ENCODE peak calls at places on chromosomes 7 and 10, in six cellular contexts. F is body of pancreas, L is heart left ventricle, W is left lung, C is fibroblast of lung, Y is PC-3. Q is an unnamed sample.

GRCh38 chr7:121620953-121621606 is 225.0 kb upstream of the FAM3C start:
- DNase-seq in F (no peak), L (no peak), W (no peak), C (no peak), Y (no peak), Q (no peak)

GRCh38 chr10:94108200-94108599 is 114.5 kb downstream of the PLCE1 start:
- DNase-seq in F (no peak), L (no peak), W (no peak), C (peak; percentile 71), Y (peak; percentile 63), Q (no peak)

GRCh38 chr10:118800920-118801319 is 46.1 kb upstream of the CACUL1 start:
- DNase-seq in F (peak; percentile 55), L (peak; percentile 23), W (no peak), C (peak; percentile 10), Y (peak; percentile 41), Q (peak; percentile 55)

GRCh38 chr7:29626730-29627129 is 63.1 kb downstream of the PRR15 start:
- DNase-seq in F (no peak), L (no peak), W (no peak), C (no peak), Y (no peak), Q (no peak)

GRCh38 chr10:80518143-80518806 is 19.4 kb upstream of the SH2D4B start:
- DNase-seq in F (no peak), L (no peak), W (no peak), C (no peak), Y (no peak), Q (no peak)

GRCh38 chr7:114789161-114789560 is 132.7 kb upstream of the MDFIC start:
- DNase-seq in F (no peak), L (no peak), W (no peak), C (peak; percentile 29), Y (peak; percentile 60), Q (no peak)

GRCh38 chr7:139745330-139746143 is 32.3 kb downstream of the HIPK2 start:
- DNase-seq in F (no peak), L (peak; percentile 44), W (no peak), C (peak; percentile 61), Y (no peak), Q (no peak)

GRCh38 chr10:50809596-50809995 is 69.9 kb downstream of the ASAH2B start:
- DNase-seq in F (no peak), L (no peak), W (no peak), C (no peak), Y (peak; percentile 50), Q (no peak)

GRCh38 chr10:13390604-13391522 is 42.8 kb upstream of the SEPHS1 start:
- DNase-seq in F (no peak), L (peak; percentile 23), W (no peak), C (no peak), Y (no peak), Q (peak; percentile 28)

GRCh38 chr10:118107040-118107439 is 60.3 kb upstream of the RAB11FIP2 start:
- DNase-seq in F (no peak), L (no peak), W (no peak), C (no peak), Y (no peak), Q (no peak)

GRCh38 chr7:80230327-80230726 is 95.7 kb downstream of the GNAI1 start:
- DNase-seq in F (no peak), L (no peak), W (no peak), C (no peak), Y (peak; percentile 3), Q (no peak)

GRCh38 chr7:1709281-1709680 is 39.2 kb downstream of the ELFN1 start:
- DNase-seq in F (no peak), L (no peak), W (peak; percentile 28), C (no peak), Y (no peak), Q (no peak)

GRCh38 chr10:1411451-1411850 is 325.9 kb downstream of the ADARB2 start:
- DNase-seq in F (no peak), L (no peak), W (no peak), C (no peak), Y (no peak), Q (peak; percentile 52)

GRCh38 chr10:28508304-28508925 is 24.5 kb upstream of the WAC start:
- DNase-seq in F (no peak), L (no peak), W (no peak), C (no peak), Y (no peak), Q (no peak)

GRCh38 chr10:11856089-11856488 is 32.9 kb downstream of the PROSER2 start:
- DNase-seq in F (no peak), L (no peak), W (no peak), C (no peak), Y (no peak), Q (no peak)

GRCh38 chr7:28830831-28831230 is 127.3 kb downstream of the TRIL start:
- DNase-seq in F (no peak), L (no peak), W (no peak), C (no peak), Y (no peak), Q (no peak)

GRCh38 chr10:18179901-18180300 is 39.7 kb downstream of the CACNB2 start:
- DNase-seq in F (peak; percentile 57), L (peak; percentile 40), W (no peak), C (peak; percentile 90), Y (peak; percentile 8), Q (peak; percentile 73)

GRCh38 chr10:4459531-4459930 is 366.5 kb upstream of the AKR1E2 start:
- DNase-seq in F (no peak), L (no peak), W (no peak), C (peak; percentile 14), Y (no peak), Q (no peak)

GRCh38 chr7:135743907-135744789 is 4.5 kb downstream of the FAM180A start:
- DNase-seq in F (no peak), L (no peak), W (no peak), C (peak; percentile 75), Y (no peak), Q (no peak)

GRCh38 chr10:116120688-116121087 is 152.3 kb downstream of the GFRA1 start:
- DNase-seq in F (no peak), L (no peak), W (no peak), C (no peak), Y (no peak), Q (no peak)

GRCh38 chr10:55892276-55892675 is 468.8 kb downstream of the ZWINT start:
- DNase-seq in F (no peak), L (no peak), W (no peak), C (no peak), Y (no peak), Q (no peak)

GRCh38 chr7:129777993-129778769 is 166.7 kb downstream of the NRF1 start:
- DNase-seq in F (no peak), L (no peak), W (no peak), C (no peak), Y (no peak), Q (no peak)

GRCh38 chr7:100162874-100163533 is 4.5 kb upstream of the TRAPPC14 start:
- DNase-seq in F (no peak), L (no peak), W (no peak), C (no peak), Y (peak; percentile 66), Q (no peak)

GRCh38 chr7:23715099-23715498 is 5.1 kb downstream of the STK31 start:
- DNase-seq in F (no peak), L (no peak), W (no peak), C (no peak), Y (peak; percentile 8), Q (no peak)

GRCh38 chr7:104906546-104906945 is 107.5 kb upstream of the KMT2E start:
- DNase-seq in F (no peak), L (no peak), W (no peak), C (no peak), Y (no peak), Q (no peak)

GRCh38 chr7:15648461-15648961 is 38.0 kb downstream of the MEOX2 start:
- DNase-seq in F (no peak), L (no peak), W (no peak), C (no peak), Y (no peak), Q (no peak)
- H3K4me3 ChIP-seq in F (no peak overlapping the region), L (no peak overlapping the region), W (no peak overlapping the region), C (no peak overlapping the region), Y (no peak overlapping the region), Q (peak overlapping the region; percentile 35)

DNA sequence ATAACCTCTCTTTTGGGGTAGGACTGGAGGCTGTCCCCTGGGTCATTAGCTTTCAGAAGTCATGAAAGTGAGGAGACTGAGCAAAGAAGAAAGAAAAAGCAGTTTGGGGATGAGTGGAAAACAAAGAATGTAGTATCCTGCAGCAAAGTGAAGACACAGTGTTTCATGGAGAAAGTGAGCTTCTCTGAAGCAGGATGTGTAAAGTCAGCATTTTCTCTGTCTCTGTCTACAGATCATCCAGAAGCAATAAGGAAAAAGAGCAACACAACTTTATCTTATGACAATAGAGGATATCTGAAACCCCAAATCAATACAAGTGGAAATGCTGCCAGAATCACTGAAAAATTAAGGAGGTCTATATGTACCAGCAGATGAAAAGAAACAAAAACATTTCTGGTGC is 28.4 kb upstream of the ZNF248 start:
- DNase-seq in F (no peak), L (no peak), W (no peak), C (no peak), Y (no peak), Q (no peak)
- H3K9me3 ChIP-seq in F (no peaks in the 10 kb centered on the region), L (no peaks in the 10 kb centered on the region), W (no peaks in the 10 kb centered on the region), C (no peaks in the 10 kb centered on the region), Y (peaks cover 27% of the 10 kb centered on the region), Q (no peaks in the 10 kb centered on the region)

DNA sequence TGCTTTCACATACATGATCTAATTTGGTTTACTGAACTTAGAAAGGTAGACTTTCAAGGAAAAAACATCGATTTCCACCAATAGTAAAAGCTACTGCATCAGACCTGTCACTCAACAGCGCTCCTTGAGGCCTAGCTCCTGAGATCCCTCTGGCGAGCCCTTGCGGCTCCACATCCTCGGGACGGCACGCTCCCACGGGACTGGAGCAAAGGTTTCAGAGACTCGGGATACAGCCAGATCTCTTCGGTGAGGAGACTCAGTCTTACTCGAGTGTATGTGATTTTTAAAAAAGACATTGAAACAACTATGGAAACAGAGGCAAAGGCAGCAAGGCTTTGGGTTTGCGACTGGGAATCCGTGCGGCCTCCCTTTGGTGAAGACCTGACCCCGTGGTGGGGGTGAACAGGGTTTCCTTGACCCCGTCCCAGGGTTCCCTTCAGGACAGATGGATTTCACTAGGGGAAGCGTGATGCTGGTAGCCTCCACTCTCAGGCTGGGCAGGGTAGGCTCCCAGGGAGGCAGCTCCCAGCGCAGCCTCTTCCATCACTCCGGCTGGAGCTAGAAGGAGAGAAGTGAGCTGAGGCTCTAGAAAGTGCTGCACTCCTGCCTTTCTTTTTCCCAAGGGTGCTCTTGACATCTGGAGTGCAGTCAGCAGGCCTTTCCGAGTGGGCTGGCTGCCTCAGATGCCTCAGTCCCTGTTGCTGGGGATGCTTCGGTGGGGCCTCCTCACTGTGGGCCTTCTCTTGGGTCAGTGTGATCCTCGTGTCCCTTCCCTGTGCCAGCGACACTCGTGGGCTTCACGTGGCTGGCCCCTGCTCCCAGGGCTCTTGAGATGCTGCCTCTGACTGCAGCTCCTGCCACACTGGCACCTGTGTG is 5.8 kb upstream of the ATP6V0E2 start:
- DNase-seq in F (no peak), L (no peak), W (no peak), C (no peak), Y (no peak), Q (no peak)
- H3K27ac ChIP-seq in F (no peak overlapping the region), L (no peak overlapping the region), W (no peak overlapping the region), C (no peak overlapping the region), Y (no peak overlapping the region), Q (no peak overlapping the region)

GRCh38 chr10:104895541-104895940 is 254.5 kb downstream of the SORCS3 start:
- DNase-seq in F (no peak), L (no peak), W (no peak), C (no peak), Y (no peak), Q (no peak)

GRCh38 chr10:104894711-104895110 is 253.6 kb downstream of the SORCS3 start:
- DNase-seq in F (no peak), L (no peak), W (no peak), C (no peak), Y (no peak), Q (no peak)

GRCh38 chr10:104893711-104894110 is 252.6 kb downstream of the SORCS3 start:
- DNase-seq in F (no peak), L (no peak), W (no peak), C (no peak), Y (no peak), Q (no peak)

GRCh38 chr10:104897679-104898078 is 256.6 kb downstream of the SORCS3 start:
- DNase-seq in F (no peak), L (no peak), W (no peak), C (no peak), Y (no peak), Q (no peak)

GRCh38 chr10:104895981-104896380 is 254.9 kb downstream of the SORCS3 start:
- DNase-seq in F (no peak), L (no peak), W (no peak), C (no peak), Y (no peak), Q (no peak)
- H3K4me3 ChIP-seq in F (no peak overlapping the region), L (no peak overlapping the region), W (no peak overlapping the region), C (no peak overlapping the region), Y (no peak overlapping the region), Q (no peak overlapping the region)

Q was measured in tibial artery.